ENCODE peak calls at places on chromosomes 7 and 10, in five cellular contexts. Z is epithelial cell of esophagus; V is left ventricle myocardium inferior; T is CD8-positive, alpha-beta T cell; C is MM.1S. W is an unnamed sample.

GRCh38 chr10:43739171-43739570 is 90.5 kb upstream of the ZNF32 start:
- DNase-seq in V (no peak), Z (no peak), T (no peak), C (no peak), W (no peak)

GRCh38 chr10:69464801-69465401 is 13.6 kb downstream of the TSPAN15 start:
- DNase-seq in Z (no peak), C (no peak), V (no peak), T (no peak), W (no peak)

GRCh38 chr10:17607603-17608332 is 9.4 kb downstream of the HACD1 start:
- DNase-seq in Z (peak), C (peak), V (no peak), T (no peak), W (no peak)

GRCh38 chr10:113131611-113132330 is 181.7 kb downstream of the TCF7L2 start:
- DNase-seq in C (no peak), V (no peak), Z (peak), T (no peak), W (no peak)

GRCh38 chr7:26159243-26159642 is 7.2 kb downstream of the NFE2L3 start:
- DNase-seq in Z (no peak), C (no peak), T (no peak), V (no peak), W (no peak)

GRCh38 chr10:266974-267425 is 131.7 kb downstream of the ZMYND11 start:
- DNase-seq in T (no peak), V (no peak), C (no peak), Z (peak), W (no peak)

GRCh38 chr7:106480161-106480579 is 180.8 kb downstream of the CCDC71L start:
- DNase-seq in Z (no peak), T (no peak), V (no peak), C (no peak), W (no peak)

GRCh38 chr7:155753446-155753965 is 58.8 kb downstream of the SHH start:
- DNase-seq in V (no peak), T (no peak), C (no peak), Z (peak), W (no peak)

GRCh38 chr10:43905502-43906236 is 257.0 kb upstream of the ZNF32 start:
- DNase-seq in T (no peak), C (no peak), Z (no peak), V (peak), W (no peak)

GRCh38 chr10:373516-374309 is 238.5 kb downstream of the ZMYND11 start:
- DNase-seq in V (no peak), C (no peak), T (no peak), Z (peak), W (no peak)

GRCh38 chr10:49113741-49114141 is 1.6 kb downstream of the VSTM4 start:
- DNase-seq in T (no peak), V (no peak), Z (no peak), C (no peak), W (no peak)

GRCh38 chr10:36516281-36516680 is 609.1 kb upstream of the ANKRD30A start:
- DNase-seq in C (no peak), T (no peak), Z (no peak), V (no peak), W (no peak)

GRCh38 chr10:62093863-62094291 is 174.8 kb downstream of the RTKN2 start:
- DNase-seq in C (no peak), V (no peak), T (no peak), Z (no peak), W (no peak)

GRCh38 chr7:154553711-154554265 is 449.1 kb downstream of the PAXIP1 start:
- DNase-seq in C (peak), V (no peak), Z (no peak), T (no peak), W (no peak)

GRCh38 chr7:44700322-44700721 is 48.3 kb upstream of the ZMIZ2 start:
- DNase-seq in V (no peak), T (no peak), Z (no peak), C (no peak), W (no peak)

GRCh38 chr7:138974675-138975237 is 6.4 kb downstream of the KIAA1549 start:
- DNase-seq in Z (no peak), V (no peak), T (no peak), C (no peak), W (no peak)

GRCh38 chr7:123397746-123398145 is 136.6 kb downstream of the IQUB start:
- DNase-seq in C (no peak), Z (no peak), T (no peak), V (no peak), W (no peak)

GRCh38 chr7:74343281-74344127 is 54.3 kb downstream of the CLIP2 start:
- DNase-seq in C (no peak), V (no peak), Z (peak), T (no peak), W (no peak)

GRCh38 chr7:74020396-74020795 is 7.6 kb upstream of the ELN start:
- DNase-seq in Z (no peak), V (no peak), C (no peak), T (no peak), W (no peak)

GRCh38 chr10:35386594-35387174 is 50.4 kb downstream of the CCNY start:
- DNase-seq in T (no peak), Z (peak), C (no peak), V (peak), W (no peak)

GRCh38 chr10:1150638-1150955 is 94.4 kb downstream of the WDR37 start:
- DNase-seq in C (no peak), T (no peak), Z (no peak), V (no peak), W (no peak)

GRCh38 chr7:16356241-16356958 is 64.9 kb downstream of the CRPPA start:
- DNase-seq in T (no peak), Z (no peak), C (no peak), V (no peak), W (no peak)

GRCh38 chr10:91054325-91054724 is 133.4 kb upstream of the ANKRD1 start:
- DNase-seq in V (no peak), T (no peak), Z (no peak), C (no peak), W (no peak)

GRCh38 chr7:106326594-106327537 is 42.1 kb upstream of the NAMPT start:
- DNase-seq in V (no peak), Z (no peak), C (no peak), T (no peak), W (no peak)

GRCh38 chr7:20016669-20017068 is 200.5 kb downstream of the MACC1 start:
- DNase-seq in V (no peak), T (no peak), C (no peak), Z (no peak), W (no peak)

GRCh38 chr10:121613456-121613855 is 15.2 kb upstream of the FGFR2 start:
- DNase-seq in C (no peak), V (no peak), T (no peak), Z (no peak), W (no peak)

GRCh38 chr10:33421789-33422188 is 87.3 kb upstream of the NRP1 start:
- DNase-seq in T (no peak), Z (peak), V (no peak), C (no peak), W (no peak)

GRCh38 chr7:71723859-71724258 is 591.9 kb downstream of the GALNT17 start:
- DNase-seq in Z (no peak), T (no peak), C (no peak), V (no peak), W (no peak)
- TF ChIP-seq CTCF in Z (no peak), T (no peak), C (no peak), V (no peak), W (no peak)

DNA sequence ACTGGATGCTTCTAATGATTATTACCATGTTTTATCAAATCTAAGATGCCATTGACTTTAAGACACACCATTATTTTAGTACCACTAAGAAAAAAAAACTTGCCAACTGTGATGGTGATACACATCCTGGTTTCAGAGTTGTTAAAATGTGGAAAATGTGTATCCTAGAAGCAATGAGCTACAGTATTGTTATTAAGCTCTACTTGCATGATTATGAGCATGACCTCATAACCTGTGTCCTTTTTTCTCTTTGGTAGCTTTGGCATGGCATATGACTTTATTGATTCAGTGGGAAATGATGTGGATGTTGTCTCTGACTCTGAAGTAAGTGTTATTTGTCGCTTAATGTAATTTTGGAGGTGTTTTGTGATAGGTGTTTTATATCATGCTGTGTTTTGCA is 3.3 kb downstream of the EDRF1 start:
- DNase-seq in V (no peak), Z (no peak), C (no peak), T (no peak), W (no peak)
- TF ChIP-seq CTCF in V (no peak), Z (no peak), C (no peak), T (no peak), W (no peak)

DNA sequence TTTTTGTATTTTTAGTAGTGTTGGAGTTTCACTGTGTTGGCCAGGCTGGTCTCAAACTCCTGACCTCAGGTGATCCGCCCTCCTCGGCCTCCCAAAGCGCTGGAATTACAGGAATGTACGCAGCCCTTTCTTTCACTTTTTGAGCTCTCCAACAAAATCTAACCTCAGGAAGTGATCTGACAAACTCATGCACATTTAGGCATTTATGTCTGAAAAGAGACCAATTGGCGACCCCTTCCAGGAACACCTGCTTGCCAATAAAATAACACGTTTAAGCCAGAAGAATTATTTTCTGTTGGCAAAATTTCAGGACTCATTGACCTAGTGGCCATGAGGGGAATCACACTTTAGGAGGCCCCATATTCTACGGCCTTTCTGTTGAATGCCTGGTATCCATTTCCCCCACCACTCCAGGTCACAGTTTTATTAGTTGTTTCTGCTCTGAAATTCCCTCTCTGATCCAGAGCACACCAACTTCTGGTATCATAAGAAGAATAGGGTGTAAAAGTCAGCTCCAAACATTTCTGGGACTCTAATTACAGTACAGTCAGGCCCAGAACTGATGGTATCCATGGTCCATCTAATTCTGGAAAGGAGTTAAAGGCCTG is 65.8 kb upstream of the FRMD4A start:
- DNase-seq in C (no peak), Z (no peak), V (no peak), T (no peak), W (no peak)
- TF ChIP-seq CTCF in C (peak), Z (peak), V (peak), T (no peak), W (peak)

GRCh38 chr7:54843961-54844360 is 85.0 kb upstream of the SEC61G start:
- DNase-seq in T (no peak), Z (peak), V (no peak), C (no peak), W (no peak)

GRCh38 chr7:54837761-54838539 is 78.9 kb upstream of the SEC61G start:
- DNase-seq in Z (no peak), V (no peak), C (no peak), T (no peak), W (no peak)

GRCh38 chr7:54838540-54838925 is 79.5 kb upstream of the SEC61G start:
- DNase-seq in T (no peak), Z (no peak), V (no peak), C (no peak), W (no peak)

GRCh38 chr7:54839538-54840213 is 80.7 kb upstream of the SEC61G start:
- DNase-seq in C (no peak), T (no peak), V (peak), Z (peak), W (peak)

GRCh38 chr7:54841772-54842707 is 83.0 kb upstream of the SEC61G start:
- DNase-seq in T (no peak), C (no peak), Z (peak), V (peak), W (peak)
- TF ChIP-seq CTCF in T (no peak), C (peak), Z (no peak), V (peak), W (peak)

GRCh38 chr7:75756340-75757297 is 15.4 kb downstream of the CCL26 start:
- DNase-seq in Z (peak), V (no peak), T (no peak), C (peak), W (peak)
- TF ChIP-seq CTCF in Z (peak), V (peak), T (no peak), C (peak), W (peak)

GRCh38 chr7:127504715-127505114 is 80.7 kb downstream of the GCC1 start:
- DNase-seq in V (peak), T (no peak), Z (peak), C (peak), W (peak)
- TF ChIP-seq CTCF in V (peak), T (peak), Z (peak), C (peak), W (peak)

GRCh38 chr7:87219545-87220025 is at the start of gene TMEM243:
- DNase-seq in C (peak), V (peak), T (peak), Z (peak), W (peak)

GRCh38 chr7:87220734-87221215 is 1.2 kb upstream of the TMEM243 start:
- DNase-seq in Z (peak), V (no peak), C (peak), T (no peak), W (no peak)

GRCh38 chr7:87217983-87218653 is 1.4 kb downstream of the TMEM243 start:
- DNase-seq in T (no peak), C (no peak), V (no peak), Z (no peak), W (no peak)

GRCh38 chr7:87220026-87220733 is 648 bp upstream of the TMEM243 start:
- DNase-seq in C (peak), V (peak), T (peak), Z (peak), W (peak)

DNA sequence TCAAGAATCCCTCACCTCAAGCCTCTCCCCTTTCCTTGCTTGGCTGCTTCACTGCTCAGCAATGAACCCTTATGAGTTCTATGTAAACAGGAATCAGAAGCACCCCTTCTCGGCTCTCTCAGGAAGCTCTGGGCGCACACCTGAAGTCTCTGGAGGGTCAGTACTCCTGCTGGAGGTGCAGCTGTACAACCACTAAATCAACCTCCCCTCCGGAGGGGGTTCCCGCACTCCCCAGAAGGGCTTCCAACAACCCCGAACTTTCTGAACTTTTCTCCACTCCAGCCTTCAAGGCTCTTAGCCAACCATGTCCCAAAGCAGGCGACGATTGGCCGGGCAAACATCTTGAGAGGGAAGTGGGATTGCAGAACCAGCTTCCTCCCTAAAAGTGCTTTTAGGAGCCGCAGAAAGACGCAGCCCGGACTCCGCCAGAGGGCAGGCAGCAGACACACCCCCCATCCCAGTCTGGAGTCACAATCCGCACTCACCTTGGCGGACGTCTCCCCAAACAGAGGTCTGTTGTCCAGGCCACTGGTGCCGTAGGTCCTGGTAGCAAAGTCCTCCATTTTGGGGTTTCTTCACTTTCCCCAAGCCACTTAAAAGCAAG is 489 bp downstream of the TMEM243 start:
- DNase-seq in V (peak), C (peak), T (peak), Z (peak), W (no peak)
- TF ChIP-seq CTCF in V (no peak), C (peak), T (no peak), Z (peak), W (no peak)

GRCh38 chr7:141654551-141654950 is 47.4 kb downstream of the DENND11 start:
- DNase-seq in Z (peak), T (peak), V (no peak), C (peak), W (peak)
- TF ChIP-seq CTCF in Z (peak), T (peak), V (peak), C (peak), W (peak)

GRCh38 chr7:128699196-128699712 is 27.2 kb downstream of the GARIN1A start:
- DNase-seq in T (no peak), C (no peak), V (no peak), Z (peak), W (no peak)

GRCh38 chr7:128699895-128700294 is 27.8 kb downstream of the GARIN1A start:
- DNase-seq in T (no peak), Z (no peak), C (no peak), V (no peak), W (no peak)

GRCh38 chr7:128694742-128695141 is 22.6 kb downstream of the GARIN1A start:
- DNase-seq in Z (no peak), V (no peak), C (no peak), T (no peak), W (no peak)

GRCh38 chr7:128701062-128701785 is 29.1 kb downstream of the GARIN1A start:
- DNase-seq in V (no peak), T (no peak), Z (peak), C (no peak), W (no peak)

DNA sequence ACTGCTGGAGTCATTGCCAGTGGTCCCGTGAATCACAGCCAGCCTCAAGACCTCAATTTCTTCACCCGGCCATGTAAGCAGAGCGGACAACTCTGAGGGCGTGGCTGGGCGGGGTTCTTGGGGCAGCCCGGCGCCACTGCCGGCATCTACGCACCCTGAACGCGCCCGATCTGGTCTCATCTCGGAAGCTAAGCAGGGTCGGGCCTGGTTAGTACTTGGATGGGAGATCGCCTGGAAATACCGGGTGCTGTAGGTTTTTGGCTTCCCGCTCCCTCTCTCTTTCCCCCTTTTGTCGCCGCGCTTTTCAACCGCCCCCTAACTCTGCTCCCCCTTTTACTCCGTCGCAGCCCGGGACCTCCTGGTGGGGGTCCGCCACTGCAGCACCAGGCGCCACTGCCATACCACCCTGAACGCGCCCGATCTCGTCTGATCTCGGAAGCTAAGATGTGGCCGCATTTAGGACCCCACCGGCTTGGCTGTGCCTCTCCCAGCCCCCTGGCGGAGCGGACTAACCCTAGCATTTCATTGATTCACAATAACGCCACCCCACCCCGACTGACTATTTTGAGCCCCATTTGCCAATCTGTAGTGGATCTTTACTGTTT is 25.3 kb downstream of the GARIN1A start:
- DNase-seq in C (no peak), T (peak), V (peak), Z (peak), W (peak)
- TF ChIP-seq CTCF in C (no peak), T (no peak), V (peak), Z (no peak), W (peak)